ENCODE peak calls at places on chromosomes 1 and 21, in four cellular contexts. L is amniotic stem cell; Q is activated T-helper 1 cell treated with anti-CD3 and anti-CD28 coated beads, Interleukin-12 subunit alpha, Interleukin-12 subunit beta, Interleukin-2, Interleukin-4 antibody, amounts not matched to agents 30 ng/mL and 10 ng/mL and 1 ng/mL, durations not matched to agents 14 hours and 24 hours and 36 hours; H is Caki2. O is an unnamed sample.

GRCh38 chr21:25370311-25370744 is 237.0 kb downstream of the MRPL39 start:
- DNase-seq in H (peak), Q (no peak), L (peak), O (peak)

GRCh38 chr1:151998611-151999362 is 5.1 kb upstream of the S100A10 start:
- DNase-seq in H (peak), L (no peak), Q (no peak), O (no peak)

GRCh38 chr1:65346190-65346589 is 36.8 kb downstream of the DNAJC6 start:
- DNase-seq in Q (no peak), H (no peak), L (no peak), O (no peak)

GRCh38 chr1:59071289-59071688 is 225.6 kb upstream of the FGGY start:
- DNase-seq in Q (no peak), H (no peak), L (no peak), O (no peak)

GRCh38 chr1:100556925-100557605 is 19.1 kb downstream of the GPR88 start:
- DNase-seq in L (no peak), Q (no peak), H (no peak), O (no peak)

GRCh38 chr1:203667616-203668015 is 41.0 kb downstream of the ATP2B4 start:
- DNase-seq in H (no peak), Q (no peak), L (no peak), O (no peak)

GRCh38 chr1:27661412-27662075 is 10.4 kb downstream of the IFI6 start:
- DNase-seq in H (no peak), L (no peak), Q (no peak), O (no peak)

GRCh38 chr1:24705260-24706073 is 39.8 kb upstream of the CLIC4 start:
- DNase-seq in H (peak), L (no peak), Q (peak), O (no peak)

GRCh38 chr1:228150021-228150457 is 309 bp downstream of the GJC2 start:
- DNase-seq in Q (no peak), L (no peak), H (no peak), O (no peak)

GRCh38 chr21:37106998-37107397 is 33.9 kb downstream of the TTC3 start:
- DNase-seq in H (no peak), Q (no peak), L (no peak), O (no peak)

GRCh38 chr1:118335372-118335771 is 150.3 kb upstream of the SPAG17 start:
- DNase-seq in L (no peak), H (peak), Q (no peak), O (peak)

GRCh38 chr1:154962238-154962678 is 676 bp upstream of the PYGO2 start:
- DNase-seq in L (no peak), Q (no peak), H (no peak), O (no peak)

GRCh38 chr1:68799096-68799495 is 302.2 kb upstream of the DEPDC1 start:
- DNase-seq in Q (no peak), H (no peak), L (no peak), O (no peak)

GRCh38 chr21:45352621-45353125 is 52.3 kb upstream of the COL18A1 start:
- DNase-seq in H (no peak), Q (no peak), L (no peak), O (no peak)

GRCh38 chr1:220788900-220789299 is 2.2 kb downstream of the MTARC1 start:
- DNase-seq in Q (no peak), L (no peak), H (no peak), O (no peak)

GRCh38 chr1:41282679-41283317 is 40.7 kb upstream of the SCMH1 start:
- DNase-seq in Q (no peak), H (peak), L (peak), O (no peak)

GRCh38 chr1:26787381-26787705 is 407 bp upstream of the PIGV start:
- DNase-seq in H (no peak), L (no peak), Q (peak), O (no peak)

GRCh38 chr1:45995298-45995697 is 137.1 kb downstream of the PIK3R3 start:
- DNase-seq in Q (no peak), H (no peak), L (no peak), O (no peak)

GRCh38 chr1:101605878-101606277 is 369.1 kb downstream of the S1PR1 start:
- DNase-seq in H (no peak), Q (no peak), L (no peak), O (no peak)

GRCh38 chr1:32900956-32901822 is at the start of gene TMEM54:
- DNase-seq in H (no peak), Q (no peak), L (no peak), O (no peak)

GRCh38 chr1:75533085-75533484 is 77.8 kb downstream of the SLC44A5 start:
- DNase-seq in Q (no peak), H (no peak), L (no peak), O (no peak)

GRCh38 chr1:38919075-38919474 is 22.6 kb downstream of the RHBDL2 start:
- DNase-seq in H (no peak), L (no peak), Q (no peak), O (no peak)

O was measured in AG04449.